ENCODE peak calls at places on chromosomes 12 and 14, in seven cellular contexts. One of them, this sample, is unnamed.

GRCh38 chr12:60494249-60494648 is 898.4 kb downstream of the SLC16A7 start:
- DNase-seq in neural progenitor cell: peak; percentile 40
- DNase-seq in AG08396: peak; percentile 25
- DNase-seq in MCF 10A: peak; percentile 57
- DNase-seq in ACHN: peak; percentile 69
- DNase-seq in HuH-7: peak; percentile 6
- DNase-seq in GM03348: peak; percentile 57
- DNase-seq in this sample: peak; percentile 53

GRCh38 chr14:69612759-69613145 is 1.4 kb downstream of the SUSD6 start:
- DNase-seq in neural progenitor cell: no peak
- DNase-seq in ACHN: no peak
- DNase-seq in AG08396: no peak
- DNase-seq in MCF 10A: peak; percentile 61
- DNase-seq in GM03348: no peak
- DNase-seq in HuH-7: no peak
- DNase-seq in this sample: no peak

GRCh38 chr12:118436002-118436724 is 59.8 kb downstream of the SUDS3 start:
- DNase-seq in neural progenitor cell: peak; percentile 71
- DNase-seq in ACHN: peak; percentile 45
- DNase-seq in HuH-7: no peak
- DNase-seq in AG08396: no peak
- DNase-seq in MCF 10A: peak; percentile 43
- DNase-seq in GM03348: no peak
- DNase-seq in this sample: no peak

GRCh38 chr12:47717443-47718193 is 7.7 kb downstream of the ENDOU start:
- DNase-seq in GM03348: peak; percentile 94
- DNase-seq in MCF 10A: peak; percentile 41
- DNase-seq in ACHN: peak; percentile 75
- DNase-seq in HuH-7: peak; percentile 90
- DNase-seq in AG08396: peak; percentile 90
- DNase-seq in neural progenitor cell: peak; percentile 87
- DNase-seq in this sample: peak; percentile 59

GRCh38 chr12:52907092-52907810 is 2.4 kb upstream of the KRT8 start:
- DNase-seq in HuH-7: no peak
- DNase-seq in ACHN: no peak
- DNase-seq in GM03348: no peak
- DNase-seq in MCF 10A: peak; percentile 85
- DNase-seq in neural progenitor cell: no peak
- DNase-seq in AG08396: no peak
- DNase-seq in this sample: no peak

GRCh38 chr12:108772247-108772646 is 40.9 kb upstream of the CORO1C start:
- DNase-seq in GM03348: no peak
- DNase-seq in ACHN: no peak
- DNase-seq in AG08396: no peak
- DNase-seq in neural progenitor cell: no peak
- DNase-seq in MCF 10A: no peak
- DNase-seq in HuH-7: no peak
- DNase-seq in this sample: no peak

GRCh38 chr12:121668750-121669524 is 517 bp downstream of the MORN3 start:
- DNase-seq in AG08396: peak; percentile 45
- DNase-seq in GM03348: peak; percentile 49
- DNase-seq in ACHN: peak; percentile 64
- DNase-seq in neural progenitor cell: peak; percentile 86
- DNase-seq in MCF 10A: peak; percentile 36
- DNase-seq in HuH-7: peak; percentile 47
- DNase-seq in this sample: no peak

GRCh38 chr12:91496337-91496736 is 313.7 kb upstream of the DCN start:
- DNase-seq in MCF 10A: no peak
- DNase-seq in GM03348: no peak
- DNase-seq in ACHN: no peak
- DNase-seq in AG08396: no peak
- DNase-seq in neural progenitor cell: no peak
- DNase-seq in HuH-7: no peak
- DNase-seq in this sample: no peak

GRCh38 chr12:8033153-8034044 is 883 bp downstream of the FOXJ2 start:
- DNase-seq in HuH-7: peak; percentile 44
- DNase-seq in MCF 10A: peak; percentile 56
- DNase-seq in ACHN: peak; percentile 62
- DNase-seq in AG08396: peak; percentile 77
- DNase-seq in GM03348: peak; percentile 84
- DNase-seq in neural progenitor cell: peak; percentile 62
- DNase-seq in this sample: peak; percentile 65

GRCh38 chr12:119156401-119156800 is 22.3 kb upstream of the HSPB8 start:
- DNase-seq in neural progenitor cell: peak; percentile 52
- DNase-seq in HuH-7: no peak
- DNase-seq in AG08396: no peak
- DNase-seq in ACHN: no peak
- DNase-seq in MCF 10A: no peak
- DNase-seq in GM03348: no peak
- DNase-seq in this sample: no peak

GRCh38 chr12:85280138-85280983 is at the start of gene ALX1:
- DNase-seq in MCF 10A: no peak
- DNase-seq in HuH-7: peak; percentile 69
- DNase-seq in neural progenitor cell: peak; percentile 89
- DNase-seq in AG08396: no peak
- DNase-seq in ACHN: peak; percentile 79
- DNase-seq in GM03348: peak; percentile 15
- DNase-seq in this sample: no peak

GRCh38 chr12:124640096-124640495 is 72.7 kb upstream of the NCOR2 start:
- DNase-seq in MCF 10A: peak; percentile 89
- DNase-seq in neural progenitor cell: no peak
- DNase-seq in HuH-7: no peak
- DNase-seq in AG08396: peak; percentile 64
- DNase-seq in ACHN: peak; percentile 31
- DNase-seq in GM03348: peak; percentile 29
- DNase-seq in this sample: no peak

GRCh38 chr14:93150227-93151206 is 34.2 kb downstream of the MOAP1 start:
- DNase-seq in MCF 10A: peak; percentile 87
- DNase-seq in neural progenitor cell: peak; percentile 64
- DNase-seq in AG08396: no peak
- DNase-seq in GM03348: no peak
- DNase-seq in HuH-7: peak; percentile 32
- DNase-seq in ACHN: no peak
- DNase-seq in this sample: no peak

GRCh38 chr12:81257952-81258551 is 180.2 kb downstream of the ACSS3 start:
- DNase-seq in MCF 10A: peak; percentile 55
- DNase-seq in neural progenitor cell: peak; percentile 56
- DNase-seq in HuH-7: no peak
- DNase-seq in AG08396: peak; percentile 9
- DNase-seq in GM03348: peak; percentile 36
- DNase-seq in ACHN: peak; percentile 83
- DNase-seq in this sample: no peak

GRCh38 chr14:99125616-99126431 is 146.2 kb downstream of the BCL11B start:
- DNase-seq in neural progenitor cell: no peak
- DNase-seq in MCF 10A: peak; percentile 56
- DNase-seq in ACHN: no peak
- DNase-seq in HuH-7: no peak
- DNase-seq in AG08396: no peak
- DNase-seq in GM03348: no peak
- DNase-seq in this sample: no peak

GRCh38 chr12:54014315-54015209 is 5.8 kb downstream of the HOXC8 start:
- DNase-seq in MCF 10A: no peak
- DNase-seq in neural progenitor cell: no peak
- DNase-seq in GM03348: no peak
- DNase-seq in ACHN: no peak
- DNase-seq in AG08396: no peak
- DNase-seq in HuH-7: no peak
- DNase-seq in this sample: no peak

GRCh38 chr14:93946506-93947170 is 19.5 kb downstream of the FAM181A start:
- DNase-seq in neural progenitor cell: no peak
- DNase-seq in HuH-7: no peak
- DNase-seq in GM03348: no peak
- DNase-seq in MCF 10A: peak; percentile 59
- DNase-seq in ACHN: no peak
- DNase-seq in AG08396: no peak
- DNase-seq in this sample: no peak

This sample was measured in SW 1271.